ENCODE peak calls at places on chromosomes 4 and X, in ten cellular contexts. One of them, this sample, is unnamed.

GRCh38 chr4:95549246-95550138 is 719 bp upstream of the UNC5C start:
- DNase-seq in HTR-8/SVneo: peak
- DNase-seq in frontal cortex: peak
- DNase-seq in activated gamma-delta T cell treated with Interleukin-2 at 50 U/mL for 16 hours: no peak
- DNase-seq in activated T-cell treated with anti-CD3 and anti-CD28 coated beads, Interleukin-2, amount 50 U/mL, for 4 hours: no peak
- DNase-seq in activated T-helper 1 cell treated with Interleukin-2 at 50 U/mL for 16 hours: no peak
- DNase-seq in MV-4-11: peak
- DNase-seq in ACHN: peak
- DNase-seq in stimulated activated CD4-positive, alpha-beta T cell treated with anti-CD3 and anti-CD28 coated beads, Interleukin-1b, Interleukin-23, amount 100 ng/mL, for 4 hours: no peak
- DNase-seq in DMS79: no peak
- DNase-seq in this sample: no peak

GRCh38 chr4:159564615-159565014 is 461.7 kb downstream of the RAPGEF2 start:
- DNase-seq in activated gamma-delta T cell treated with Interleukin-2 at 50 U/mL for 16 hours: no peak
- DNase-seq in HTR-8/SVneo: no peak
- DNase-seq in MV-4-11: no peak
- DNase-seq in activated T-helper 1 cell treated with Interleukin-2 at 50 U/mL for 16 hours: no peak
- DNase-seq in frontal cortex: no peak
- DNase-seq in stimulated activated CD4-positive, alpha-beta T cell treated with anti-CD3 and anti-CD28 coated beads, Interleukin-1b, Interleukin-23, amount 100 ng/mL, for 4 hours: no peak
- DNase-seq in ACHN: no peak
- DNase-seq in activated T-cell treated with anti-CD3 and anti-CD28 coated beads, Interleukin-2, amount 50 U/mL, for 4 hours: no peak
- DNase-seq in DMS79: no peak
- DNase-seq in this sample: no peak

GRCh38 chr4:139851133-139851532 is 185.5 kb downstream of the MGST2 start:
- DNase-seq in DMS79: no peak
- DNase-seq in HTR-8/SVneo: no peak
- DNase-seq in MV-4-11: no peak
- DNase-seq in frontal cortex: no peak
- DNase-seq in ACHN: no peak
- DNase-seq in stimulated activated CD4-positive, alpha-beta T cell treated with anti-CD3 and anti-CD28 coated beads, Interleukin-1b, Interleukin-23, amount 100 ng/mL, for 4 hours: no peak
- DNase-seq in activated T-cell treated with anti-CD3 and anti-CD28 coated beads, Interleukin-2, amount 50 U/mL, for 4 hours: no peak
- DNase-seq in activated gamma-delta T cell treated with Interleukin-2 at 50 U/mL for 16 hours: no peak
- DNase-seq in activated T-helper 1 cell treated with Interleukin-2 at 50 U/mL for 16 hours: no peak
- DNase-seq in this sample: no peak

GRCh38 chr4:86593726-86594558 is at the start of gene PTPN13:
- DNase-seq in DMS79: peak
- DNase-seq in ACHN: peak
- DNase-seq in activated T-helper 1 cell treated with Interleukin-2 at 50 U/mL for 16 hours: peak
- DNase-seq in stimulated activated CD4-positive, alpha-beta T cell treated with anti-CD3 and anti-CD28 coated beads, Interleukin-1b, Interleukin-23, amount 100 ng/mL, for 4 hours: peak
- DNase-seq in MV-4-11: no peak
- DNase-seq in HTR-8/SVneo: peak
- DNase-seq in frontal cortex: peak
- DNase-seq in activated T-cell treated with anti-CD3 and anti-CD28 coated beads, Interleukin-2, amount 50 U/mL, for 4 hours: peak
- DNase-seq in activated gamma-delta T cell treated with Interleukin-2 at 50 U/mL for 16 hours: peak
- DNase-seq in this sample: peak

GRCh38 chr4:13584481-13584880 is 40.2 kb upstream of the NKX3-2 start:
- DNase-seq in HTR-8/SVneo: no peak
- DNase-seq in DMS79: no peak
- DNase-seq in ACHN: no peak
- DNase-seq in stimulated activated CD4-positive, alpha-beta T cell treated with anti-CD3 and anti-CD28 coated beads, Interleukin-1b, Interleukin-23, amount 100 ng/mL, for 4 hours: no peak
- DNase-seq in activated T-cell treated with anti-CD3 and anti-CD28 coated beads, Interleukin-2, amount 50 U/mL, for 4 hours: no peak
- DNase-seq in frontal cortex: no peak
- DNase-seq in activated gamma-delta T cell treated with Interleukin-2 at 50 U/mL for 16 hours: no peak
- DNase-seq in activated T-helper 1 cell treated with Interleukin-2 at 50 U/mL for 16 hours: no peak
- DNase-seq in MV-4-11: no peak
- DNase-seq in this sample: no peak

GRCh38 chr4:82217986-82218715 is 155.6 kb downstream of the HNRNPD start:
- DNase-seq in DMS79: no peak
- DNase-seq in frontal cortex: no peak
- DNase-seq in activated T-cell treated with anti-CD3 and anti-CD28 coated beads, Interleukin-2, amount 50 U/mL, for 4 hours: no peak
- DNase-seq in ACHN: no peak
- DNase-seq in stimulated activated CD4-positive, alpha-beta T cell treated with anti-CD3 and anti-CD28 coated beads, Interleukin-1b, Interleukin-23, amount 100 ng/mL, for 4 hours: no peak
- DNase-seq in activated gamma-delta T cell treated with Interleukin-2 at 50 U/mL for 16 hours: no peak
- DNase-seq in activated T-helper 1 cell treated with Interleukin-2 at 50 U/mL for 16 hours: no peak
- DNase-seq in MV-4-11: no peak
- DNase-seq in HTR-8/SVneo: no peak
- DNase-seq in this sample: no peak

GRCh38 chrX:118182050-118182449 is 65.4 kb upstream of the KLHL13 start:
- DNase-seq in HTR-8/SVneo: no peak
- DNase-seq in frontal cortex: no peak
- DNase-seq in activated gamma-delta T cell treated with Interleukin-2 at 50 U/mL for 16 hours: no peak
- DNase-seq in DMS79: no peak
- DNase-seq in MV-4-11: no peak
- DNase-seq in activated T-helper 1 cell treated with Interleukin-2 at 50 U/mL for 16 hours: no peak
- DNase-seq in activated T-cell treated with anti-CD3 and anti-CD28 coated beads, Interleukin-2, amount 50 U/mL, for 4 hours: no peak
- DNase-seq in stimulated activated CD4-positive, alpha-beta T cell treated with anti-CD3 and anti-CD28 coated beads, Interleukin-1b, Interleukin-23, amount 100 ng/mL, for 4 hours: no peak
- DNase-seq in ACHN: no peak
- DNase-seq in this sample: peak

GRCh38 chr4:171449082-171449481 is 364.1 kb upstream of the GALNTL6 start:
- DNase-seq in stimulated activated CD4-positive, alpha-beta T cell treated with anti-CD3 and anti-CD28 coated beads, Interleukin-1b, Interleukin-23, amount 100 ng/mL, for 4 hours: no peak
- DNase-seq in DMS79: no peak
- DNase-seq in frontal cortex: no peak
- DNase-seq in activated T-helper 1 cell treated with Interleukin-2 at 50 U/mL for 16 hours: no peak
- DNase-seq in HTR-8/SVneo: no peak
- DNase-seq in activated gamma-delta T cell treated with Interleukin-2 at 50 U/mL for 16 hours: no peak
- DNase-seq in MV-4-11: no peak
- DNase-seq in ACHN: no peak
- DNase-seq in activated T-cell treated with anti-CD3 and anti-CD28 coated beads, Interleukin-2, amount 50 U/mL, for 4 hours: no peak
- DNase-seq in this sample: no peak

GRCh38 chrX:9048801-9049200 is 14.9 kb upstream of the FAM9B start:
- DNase-seq in frontal cortex: no peak
- DNase-seq in HTR-8/SVneo: no peak
- DNase-seq in MV-4-11: no peak
- DNase-seq in stimulated activated CD4-positive, alpha-beta T cell treated with anti-CD3 and anti-CD28 coated beads, Interleukin-1b, Interleukin-23, amount 100 ng/mL, for 4 hours: no peak
- DNase-seq in DMS79: no peak
- DNase-seq in ACHN: no peak
- DNase-seq in activated T-helper 1 cell treated with Interleukin-2 at 50 U/mL for 16 hours: no peak
- DNase-seq in activated gamma-delta T cell treated with Interleukin-2 at 50 U/mL for 16 hours: no peak
- DNase-seq in activated T-cell treated with anti-CD3 and anti-CD28 coated beads, Interleukin-2, amount 50 U/mL, for 4 hours: no peak
- DNase-seq in this sample: no peak

GRCh38 chr4:20248155-20248558 is 3.5 kb upstream of the SLIT2 start:
- DNase-seq in MV-4-11: peak
- DNase-seq in HTR-8/SVneo: no peak
- DNase-seq in activated gamma-delta T cell treated with Interleukin-2 at 50 U/mL for 16 hours: no peak
- DNase-seq in stimulated activated CD4-positive, alpha-beta T cell treated with anti-CD3 and anti-CD28 coated beads, Interleukin-1b, Interleukin-23, amount 100 ng/mL, for 4 hours: no peak
- DNase-seq in frontal cortex: no peak
- DNase-seq in DMS79: no peak
- DNase-seq in ACHN: peak
- DNase-seq in activated T-cell treated with anti-CD3 and anti-CD28 coated beads, Interleukin-2, amount 50 U/mL, for 4 hours: no peak
- DNase-seq in activated T-helper 1 cell treated with Interleukin-2 at 50 U/mL for 16 hours: no peak
- DNase-seq in this sample: peak

GRCh38 chr4:71406459-71406963 is 67.7 kb downstream of the SLC4A4 start:
- DNase-seq in DMS79: no peak
- DNase-seq in activated T-helper 1 cell treated with Interleukin-2 at 50 U/mL for 16 hours: no peak
- DNase-seq in frontal cortex: no peak
- DNase-seq in MV-4-11: peak
- DNase-seq in stimulated activated CD4-positive, alpha-beta T cell treated with anti-CD3 and anti-CD28 coated beads, Interleukin-1b, Interleukin-23, amount 100 ng/mL, for 4 hours: no peak
- DNase-seq in HTR-8/SVneo: no peak
- DNase-seq in activated T-cell treated with anti-CD3 and anti-CD28 coated beads, Interleukin-2, amount 50 U/mL, for 4 hours: no peak
- DNase-seq in ACHN: no peak
- DNase-seq in activated gamma-delta T cell treated with Interleukin-2 at 50 U/mL for 16 hours: no peak
- DNase-seq in this sample: peak

GRCh38 chr4:83009529-83009928 is 1.1 kb downstream of the LIN54 start:
- DNase-seq in activated T-helper 1 cell treated with Interleukin-2 at 50 U/mL for 16 hours: no peak
- DNase-seq in DMS79: no peak
- DNase-seq in HTR-8/SVneo: no peak
- DNase-seq in activated gamma-delta T cell treated with Interleukin-2 at 50 U/mL for 16 hours: no peak
- DNase-seq in ACHN: no peak
- DNase-seq in activated T-cell treated with anti-CD3 and anti-CD28 coated beads, Interleukin-2, amount 50 U/mL, for 4 hours: no peak
- DNase-seq in MV-4-11: no peak
- DNase-seq in frontal cortex: no peak
- DNase-seq in stimulated activated CD4-positive, alpha-beta T cell treated with anti-CD3 and anti-CD28 coated beads, Interleukin-1b, Interleukin-23, amount 100 ng/mL, for 4 hours: no peak
- DNase-seq in this sample: no peak

GRCh38 chr4:40722576-40723161 is 27.1 kb upstream of the NSUN7 start:
- DNase-seq in activated gamma-delta T cell treated with Interleukin-2 at 50 U/mL for 16 hours: no peak
- DNase-seq in activated T-helper 1 cell treated with Interleukin-2 at 50 U/mL for 16 hours: no peak
- DNase-seq in HTR-8/SVneo: no peak
- DNase-seq in DMS79: no peak
- DNase-seq in stimulated activated CD4-positive, alpha-beta T cell treated with anti-CD3 and anti-CD28 coated beads, Interleukin-1b, Interleukin-23, amount 100 ng/mL, for 4 hours: no peak
- DNase-seq in MV-4-11: peak
- DNase-seq in frontal cortex: no peak
- DNase-seq in activated T-cell treated with anti-CD3 and anti-CD28 coated beads, Interleukin-2, amount 50 U/mL, for 4 hours: no peak
- DNase-seq in ACHN: no peak
- DNase-seq in this sample: peak

GRCh38 chr4:183903021-183903760 is 1.9 kb upstream of the STOX2 start:
- DNase-seq in DMS79: no peak
- DNase-seq in activated gamma-delta T cell treated with Interleukin-2 at 50 U/mL for 16 hours: no peak
- DNase-seq in frontal cortex: no peak
- DNase-seq in activated T-cell treated with anti-CD3 and anti-CD28 coated beads, Interleukin-2, amount 50 U/mL, for 4 hours: no peak
- DNase-seq in stimulated activated CD4-positive, alpha-beta T cell treated with anti-CD3 and anti-CD28 coated beads, Interleukin-1b, Interleukin-23, amount 100 ng/mL, for 4 hours: no peak
- DNase-seq in ACHN: no peak
- DNase-seq in activated T-helper 1 cell treated with Interleukin-2 at 50 U/mL for 16 hours: no peak
- DNase-seq in MV-4-11: no peak
- DNase-seq in HTR-8/SVneo: no peak
- DNase-seq in this sample: no peak

GRCh38 chr4:7003879-7004240 is 39.3 kb upstream of the TADA2B start:
- DNase-seq in activated gamma-delta T cell treated with Interleukin-2 at 50 U/mL for 16 hours: no peak
- DNase-seq in activated T-cell treated with anti-CD3 and anti-CD28 coated beads, Interleukin-2, amount 50 U/mL, for 4 hours: no peak
- DNase-seq in DMS79: no peak
- DNase-seq in HTR-8/SVneo: no peak
- DNase-seq in ACHN: no peak
- DNase-seq in activated T-helper 1 cell treated with Interleukin-2 at 50 U/mL for 16 hours: no peak
- DNase-seq in frontal cortex: no peak
- DNase-seq in MV-4-11: no peak
- DNase-seq in stimulated activated CD4-positive, alpha-beta T cell treated with anti-CD3 and anti-CD28 coated beads, Interleukin-1b, Interleukin-23, amount 100 ng/mL, for 4 hours: no peak
- DNase-seq in this sample: no peak

This sample was measured in A673.